ENCODE peak calls at places on chromosomes 3 and 15, in eight cellular contexts. B, M, E, K, Z, G, F and P are unnamed samples.

GRCh38 chr15:40155270-40155910 is 5.5 kb upstream of the BUB1B start:
- DNase-seq in K (no peak), M (peak; percentile 13), B (no peak), G (no peak), Z (no peak), F (peak; percentile 93), E (no peak), P (peak; percentile 57)

GRCh38 chr3:123396171-123397049 is 52.5 kb downstream of the ADCY5 start:
- DNase-seq in G (no peak), F (peak; percentile 65), K (no peak), E (no peak), Z (no peak), M (peak; percentile 53), B (peak; percentile 94), P (no peak)

GRCh38 chr3:37320276-37320675 is 145.9 kb upstream of the LRRFIP2 start:
- DNase-seq in B (no peak), K (no peak), M (no peak), E (no peak), F (no peak), G (no peak), Z (no peak), P (no peak)

GRCh38 chr3:22231061-22231460 is 480.1 kb upstream of the ZNF385D start:
- DNase-seq in K (no peak), Z (no peak), B (no peak), G (peak; percentile 7), E (no peak), M (peak; percentile 57), F (no peak), P (no peak)

GRCh38 chr3:20023663-20024417 is 11.8 kb upstream of the PP2D1 start:
- DNase-seq in B (no peak), E (no peak), G (no peak), K (no peak), M (no peak), F (no peak), Z (no peak), P (no peak)

GRCh38 chr3:85387913-85388510 is 429.2 kb downstream of the CADM2 start:
- DNase-seq in K (no peak), F (no peak), E (no peak), Z (no peak), G (no peak), M (no peak), B (no peak), P (no peak)

GRCh38 chr3:52483577-52484495 is 11.3 kb upstream of the STAB1 start:
- DNase-seq in Z (no peak), B (no peak), F (no peak), M (no peak), K (no peak), G (peak; percentile 75), E (peak; percentile 68), P (no peak)

GRCh38 chr15:98734472-98735284 is 86.3 kb downstream of the IGF1R start:
- DNase-seq in K (no peak), E (peak; percentile 48), F (no peak), Z (no peak), B (no peak), G (peak; percentile 63), M (peak; percentile 99), P (no peak)

GRCh38 chr3:159128628-159129027 is 326.8 kb downstream of the MFSD1 start:
- DNase-seq in F (no peak), G (peak; percentile 84), Z (no peak), B (no peak), M (peak; percentile 21), K (no peak), E (no peak), P (no peak)

GRCh38 chr15:70488002-70488605 is 275.3 kb downstream of the UACA start:
- DNase-seq in F (peak; percentile 89), B (no peak), Z (peak; percentile 66), K (peak; percentile 32), M (peak; percentile 56), G (peak; percentile 73), E (peak; percentile 67), P (peak; percentile 38)

GRCh38 chr15:67850995-67851535 is 11.2 kb upstream of the RNU6-1 start:
- DNase-seq in Z (no peak), B (no peak), G (peak; percentile 70), E (peak; percentile 18), F (no peak), K (no peak), M (peak; percentile 82), P (no peak)

GRCh38 chr3:48600711-48601621 is 5.8 kb upstream of the COL7A1 start:
- DNase-seq in F (no peak), G (no peak), Z (no peak), E (no peak), K (no peak), M (no peak), B (no peak), P (no peak)